ENCODE peak calls at places on chromosomes 3 and 15, in four cellular contexts. T is cardiac fibroblast, Z is astrocyte of the spinal cord, V is BJ. D is an unnamed sample.

GRCh38 chr3:43584043-43584826 is 37.6 kb downstream of the ANO10 start:
- DNase-seq in T (no peak), Z (peak), V (no peak), D (no peak)

GRCh38 chr3:72290859-72291641 is 506.1 kb upstream of the PROK2 start:
- DNase-seq in T (no peak), V (no peak), Z (no peak), D (no peak)

GRCh38 chr3:150495563-150496168 is 50.6 kb downstream of the SERP1 start:
- DNase-seq in V (no peak), Z (peak), T (peak), D (peak)

GRCh38 chr3:128706171-128706570 is 19.8 kb upstream of the RAB7A start:
- DNase-seq in Z (no peak), T (no peak), V (no peak), D (no peak)

GRCh38 chr15:49082960-49083359 is 36.7 kb upstream of the SECISBP2L start:
- DNase-seq in V (peak), T (peak), Z (peak), D (peak)

GRCh38 chr3:42736531-42736930 is 33.9 kb upstream of the HHATL start:
- DNase-seq in Z (no peak), T (no peak), V (no peak), D (no peak)

GRCh38 chr3:11847607-11848006 is 922 bp upstream of the TAMM41 start:
- DNase-seq in Z (no peak), T (no peak), V (no peak), D (no peak)

GRCh38 chr15:77456746-77457618 is 36.3 kb downstream of the HMG20A start:
- DNase-seq in V (no peak), T (peak), Z (peak), D (no peak)

GRCh38 chr15:68377766-68378165 is 54.2 kb downstream of the ITGA11 start:
- DNase-seq in Z (no peak), T (no peak), V (no peak), D (no peak)

GRCh38 chr3:22916933-22917332 is 286.2 kb upstream of the UBE2E2 start:
- DNase-seq in V (no peak), T (no peak), Z (no peak), D (no peak)
- TF ChIP-seq CTCF in V (no peak), T (no peak), Z (no peak), D (no peak)

GRCh38 chr15:39118510-39118909 is 462.4 kb upstream of the THBS1 start:
- DNase-seq in T (peak), Z (peak), V (peak), D (peak)

GRCh38 chr15:39113741-39114140 is 467.1 kb upstream of the THBS1 start:
- DNase-seq in V (no peak), T (no peak), Z (no peak), D (no peak)

GRCh38 chr15:39114690-39115378 is 466.0 kb upstream of the THBS1 start:
- DNase-seq in V (no peak), Z (no peak), T (no peak), D (no peak)

GRCh38 chr15:39110746-39111145 is 470.1 kb upstream of the THBS1 start:
- DNase-seq in Z (no peak), T (no peak), V (no peak), D (no peak)

DNA sequence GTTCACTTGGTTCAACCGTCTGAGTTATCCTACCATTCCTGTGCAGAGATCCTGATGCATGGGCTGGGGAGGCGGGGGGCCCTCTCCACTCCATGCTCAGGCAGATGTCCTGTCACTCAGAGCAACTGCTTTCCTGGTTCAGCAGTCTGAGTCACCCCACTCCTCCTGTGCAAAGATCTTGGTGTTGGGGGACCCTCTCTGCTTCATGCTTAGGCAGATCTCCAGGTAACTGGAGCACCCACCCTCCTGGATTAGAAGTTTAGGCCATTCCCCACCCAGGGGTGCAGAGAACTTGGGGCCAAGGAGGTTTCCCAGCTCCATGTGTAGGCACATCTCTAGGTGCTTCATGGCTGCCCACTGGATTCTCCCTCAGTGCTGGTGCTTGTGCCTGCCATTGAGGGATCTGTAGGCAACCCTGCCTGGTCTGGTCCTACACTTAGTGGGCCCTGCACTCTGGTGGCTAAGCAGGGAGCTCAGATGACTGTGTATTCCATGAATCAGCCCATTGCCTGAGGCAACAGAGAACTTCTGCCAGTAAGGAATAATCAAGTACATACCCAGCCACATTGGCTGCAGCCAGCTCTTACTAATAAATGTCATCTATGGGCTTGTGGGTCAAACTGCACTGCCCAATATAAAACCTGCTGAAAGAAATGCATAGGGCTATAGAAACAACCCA is 465.4 kb upstream of the THBS1 start:
- DNase-seq in Z (no peak), V (no peak), T (no peak), D (peak)
- TF ChIP-seq CTCF in Z (no peak), V (peak), T (no peak), D (peak)

GRCh38 chr15:69762373-69763148 is 309.9 kb downstream of the RPLP1 start:
- DNase-seq in V (no peak), T (peak), Z (no peak), D (no peak)
- TF ChIP-seq CTCF in V (no peak), T (no peak), Z (peak), D (peak)

DNA sequence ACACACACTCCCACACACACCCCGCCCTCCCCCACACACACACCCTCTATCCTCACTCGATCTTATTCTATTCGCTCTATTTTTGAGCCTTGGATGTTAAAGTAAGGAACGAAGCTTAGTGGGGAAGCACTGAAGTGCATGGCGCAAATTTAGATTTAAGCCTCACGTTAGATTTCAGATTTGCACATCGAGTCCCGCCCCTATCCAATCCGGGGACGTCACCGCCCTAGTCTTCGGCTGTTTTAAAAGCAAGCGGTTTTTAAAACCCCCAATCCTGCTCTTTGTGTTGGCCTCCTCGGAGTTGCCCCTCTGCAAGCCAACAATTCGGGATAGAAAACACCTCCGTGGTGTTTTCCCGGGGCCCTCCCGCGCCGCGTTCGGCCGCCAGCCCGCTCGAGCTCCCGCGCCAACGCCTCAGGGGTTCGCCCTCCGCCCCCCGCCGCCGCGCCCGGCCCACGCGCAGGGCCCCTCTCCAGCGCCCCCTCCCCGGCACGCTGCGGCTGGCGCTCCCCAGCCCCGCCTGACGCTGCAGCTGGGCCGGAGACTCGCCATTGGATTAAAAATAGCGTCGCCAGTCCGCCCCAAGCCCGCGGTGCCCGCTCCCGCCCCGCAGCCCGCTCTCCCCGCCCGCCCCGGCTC is at the start of gene USP13:
- DNase-seq in T (peak), Z (peak), V (no peak), D (peak)
- TF ChIP-seq CTCF in T (no peak), Z (no peak), V (peak), D (peak)

GRCh38 chr15:23038741-23039150 is 623 bp downstream of the TUBGCP5 start:
- DNase-seq in V (no peak), Z (peak), T (peak), D (peak)

GRCh38 chr15:23039151-23039916 is at the start of gene TUBGCP5:
- DNase-seq in T (peak), V (peak), Z (peak), D (peak)

GRCh38 chr15:23035964-23036566 is 3.3 kb downstream of the TUBGCP5 start:
- DNase-seq in V (no peak), Z (peak), T (peak), D (peak)

GRCh38 chr15:23033979-23034378 is 5.4 kb downstream of the TUBGCP5 start:
- DNase-seq in V (no peak), T (no peak), Z (no peak), D (no peak)

GRCh38 chr15:23039917-23040281 is 530 bp upstream of the TUBGCP5 start:
- DNase-seq in T (no peak), V (no peak), Z (no peak), D (no peak)
- TF ChIP-seq CTCF in T (no peak), V (no peak), Z (no peak), D (no peak)

GRCh38 chr3:62329970-62330369 is 43.4 kb downstream of the FEZF2 start:
- DNase-seq in Z (no peak), T (no peak), V (no peak), D (no peak)

GRCh38 chr3:62332017-62332416 is 41.3 kb downstream of the FEZF2 start:
- DNase-seq in T (no peak), Z (no peak), V (no peak), D (no peak)

GRCh38 chr3:62335196-62335595 is 38.2 kb downstream of the FEZF2 start:
- DNase-seq in V (no peak), T (no peak), Z (no peak), D (no peak)

GRCh38 chr3:62332771-62333381 is 40.5 kb downstream of the FEZF2 start:
- DNase-seq in T (peak), Z (peak), V (no peak), D (peak)
- TF ChIP-seq CTCF in T (peak), Z (peak), V (peak), D (peak)

GRCh38 chr3:10782011-10782410 is 34.0 kb upstream of the SLC6A11 start:
- DNase-seq in V (no peak), Z (no peak), T (no peak), D (no peak)

GRCh38 chr3:10780243-10780642 is 35.8 kb upstream of the SLC6A11 start:
- DNase-seq in V (no peak), Z (no peak), T (no peak), D (no peak)

GRCh38 chr3:10780922-10781321 is 35.1 kb upstream of the SLC6A11 start:
- DNase-seq in T (no peak), V (no peak), Z (no peak), D (no peak)

GRCh38 chr3:10786640-10787039 is 29.4 kb upstream of the SLC6A11 start:
- DNase-seq in V (no peak), T (no peak), Z (no peak), D (no peak)

GRCh38 chr3:10783360-10784346 is 32.4 kb upstream of the SLC6A11 start:
- DNase-seq in T (peak), Z (peak), V (no peak), D (peak)
- TF ChIP-seq CTCF in T (peak), Z (peak), V (peak), D (peak)

DNA sequence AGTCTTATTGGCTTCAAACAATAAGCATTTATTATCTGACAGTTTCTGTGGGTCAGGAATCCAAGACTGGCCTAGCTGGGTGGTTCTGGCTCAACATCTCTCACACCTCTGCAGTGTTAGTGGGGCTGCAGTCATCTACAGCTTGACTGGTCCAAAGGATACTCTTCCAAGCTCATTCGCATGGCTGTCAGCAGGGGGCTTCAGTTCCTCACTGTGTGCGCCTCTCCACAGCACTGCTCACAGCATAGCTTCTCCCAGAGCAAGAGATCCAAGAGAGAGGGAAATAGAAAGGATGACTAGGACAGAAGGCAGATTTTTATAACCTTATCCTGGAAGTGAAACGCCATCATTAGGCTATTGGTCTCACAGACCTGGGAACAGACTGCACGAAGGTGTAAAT is 64.2 kb downstream of the MAGI1 start:
- DNase-seq in Z (no peak), V (no peak), T (no peak), D (no peak)
- TF ChIP-seq CTCF in Z (no peak), V (no peak), T (peak), D (no peak)

DNA sequence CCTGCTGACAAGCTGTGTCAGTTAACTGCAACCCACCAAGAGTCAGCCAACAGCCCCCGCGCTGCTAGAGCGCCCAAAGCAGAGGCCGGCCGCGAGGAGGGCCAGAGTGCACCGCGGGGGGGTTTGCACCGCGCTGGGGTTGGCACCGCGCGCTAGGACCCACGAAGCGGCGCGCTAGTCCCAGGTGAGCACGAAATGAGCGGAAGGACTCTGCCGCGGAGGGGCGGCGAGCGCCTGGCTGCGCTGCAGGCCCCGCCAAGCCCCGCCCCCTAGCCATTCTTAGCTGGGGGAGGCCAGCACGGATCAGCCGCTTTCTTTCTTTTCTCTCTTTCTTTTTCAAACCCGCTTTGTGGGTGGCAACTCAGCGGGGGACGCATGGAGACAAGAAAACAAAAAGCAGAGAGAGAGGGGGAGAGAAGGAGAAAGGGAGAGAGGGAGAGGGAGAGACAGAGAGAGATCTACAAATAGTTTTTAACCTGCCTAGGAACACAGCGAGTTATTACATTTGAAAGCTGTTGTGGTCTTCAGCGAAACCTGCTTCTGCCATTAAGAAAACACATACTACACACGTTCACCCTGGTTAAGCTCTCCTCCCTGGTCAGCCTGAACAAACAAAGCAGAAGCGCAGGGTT is 6.9 kb upstream of the FOXB1 start:
- DNase-seq in T (no peak), Z (no peak), V (no peak), D (no peak)
- TF ChIP-seq CTCF in T (no peak), Z (no peak), V (no peak), D (no peak)

GRCh38 chr3:181230258-181230657 is 240.7 kb upstream of the DNAJC19 start:
- DNase-seq in V (no peak), T (no peak), Z (no peak), D (no peak)
- TF ChIP-seq CTCF in V (no peak), T (no peak), Z (no peak), D (no peak)

D was measured in HFFc6.